ENCODE peak calls at places on chromosomes 4 and X, in six cellular contexts. D is fibroblast of lung, O is GM04504, G is endothelial cell, S is cardiac muscle cell, C is fibroblast of mammary gland. F is an unnamed sample.

GRCh38 chr4:54904953-54905352 is 220.4 kb downstream of the KDR start:
- DNase-seq in D (no peak), O (no peak), G (no peak), S (no peak), C (no peak), F (no peak)

GRCh38 chr4:42720514-42720913 is 63.6 kb upstream of the ATP8A1 start:
- DNase-seq in D (no peak), O (no peak), G (no peak), S (no peak), C (no peak), F (no peak)

GRCh38 chr4:32189788-32190187 is 1469.6 kb downstream of the PCDH7 start:
- DNase-seq in D (no peak), O (no peak), G (no peak), S (no peak), C (no peak), F (no peak)

GRCh38 chrX:123698979-123699378 is 33.9 kb downstream of the THOC2 start:
- DNase-seq in D (peak), O (no peak), G (no peak), S (no peak), C (peak), F (no peak)

GRCh38 chr4:155543126-155543765 is 123.4 kb upstream of the GUCY1A1 start:
- DNase-seq in D (peak), O (peak), G (no peak), S (no peak), C (peak), F (no peak)

GRCh38 chr4:79211490-79211889 is 114.4 kb downstream of the NAA11 start:
- DNase-seq in D (no peak), O (no peak), G (no peak), S (no peak), C (no peak), F (no peak)

GRCh38 chr4:106312997-106313522 is 2.9 kb downstream of the TBCK start:
- DNase-seq in D (peak), O (no peak), G (no peak), S (no peak), C (peak), F (no peak)

GRCh38 chrX:13923845-13924244 is 105.8 kb downstream of the GEMIN8 start:
- DNase-seq in D (no peak), O (no peak), G (no peak), S (no peak), C (no peak), F (no peak)

GRCh38 chrX:50081282-50081955 is 119.4 kb downstream of the AKAP4 start:
- DNase-seq in D (no peak), O (no peak), G (peak), S (peak), C (peak), F (no peak)

GRCh38 chrX:12895856-12896255 is 10.6 kb upstream of the TLR8 start:
- DNase-seq in D (peak), O (no peak), G (no peak), S (no peak), C (no peak), F (no peak)

GRCh38 chrX:40146471-40147398 is 49.0 kb upstream of the BCOR start:
- DNase-seq in D (peak), O (no peak), G (peak), S (peak), C (no peak), F (no peak)

GRCh38 chr4:53782468-53782865 is 191.2 kb upstream of the LNX1 start:
- DNase-seq in D (no peak), O (no peak), G (no peak), S (no peak), C (no peak), F (no peak)

GRCh38 chrX:18896680-18897544 is 87.0 kb downstream of the PHKA2 start:
- DNase-seq in D (no peak), O (no peak), G (no peak), S (no peak), C (no peak), F (no peak)

GRCh38 chr4:82560853-82561744 is 689 bp downstream of the TMEM150C start:
- DNase-seq in D (no peak), O (no peak), G (peak), S (no peak), C (no peak), F (no peak)

GRCh38 chr4:31272662-31273061 is 552.5 kb downstream of the PCDH7 start:
- DNase-seq in D (no peak), O (no peak), G (no peak), S (no peak), C (no peak), F (no peak)

GRCh38 chr4:61210186-61210939 is 10.2 kb downstream of the ADGRL3 start:
- DNase-seq in D (no peak), O (no peak), G (no peak), S (no peak), C (no peak), F (no peak)

GRCh38 chr4:3009422-3009821 is 46.1 kb downstream of the GRK4 start:
- DNase-seq in D (peak), O (no peak), G (no peak), S (peak), C (peak), F (no peak)

GRCh38 chrX:103446665-103447302 is 70.4 kb downstream of the BEX3 start:
- DNase-seq in D (peak), O (no peak), G (no peak), S (no peak), C (no peak), F (no peak)

GRCh38 chrX:118807151-118808017 is 16.2 kb upstream of the ZCCHC12 start:
- DNase-seq in D (peak), O (no peak), G (peak), S (peak), C (peak), F (no peak)

GRCh38 chr4:81039351-81040174 is 9.1 kb downstream of the BMP3 start:
- DNase-seq in D (no peak), O (no peak), G (no peak), S (no peak), C (no peak), F (no peak)

GRCh38 chr4:150178161-150178560 is 99.9 kb downstream of the DCLK2 start:
- DNase-seq in D (peak), O (peak), G (no peak), S (no peak), C (no peak), F (no peak)

GRCh38 chr4:189162888-189163287 is 777.8 kb upstream of the FRG1 start:
- DNase-seq in D (no peak), O (no peak), G (no peak), S (no peak), C (no peak), F (no peak)

GRCh38 chrX:138128025-138128671 is 562.2 kb downstream of the ZIC3 start:
- DNase-seq in D (peak), O (peak), G (peak), S (peak), C (peak), F (no peak)

GRCh38 chr4:80026080-80026479 is 46.9 kb downstream of the ANTXR2 start:
- DNase-seq in D (peak), O (no peak), G (no peak), S (no peak), C (no peak), F (no peak)